ENCODE peak calls at places on chromosomes 4 and X, in six cellular contexts. H is trophoblast cell, V is H1, G is mesenchymal stem cell, X is H9, J is neuronal stem cell. W is an unnamed sample.

GRCh38 chrX:54633641-54634040 is 103.6 kb downstream of the GNL3L start:
- DNase-seq in H (peak; percentile 32), V (no peak), G (peak; percentile 1), X (peak; percentile 59), J (no peak), W (peak; percentile 28)

GRCh38 chrX:13092455-13092941 is 48.1 kb upstream of the FAM9C start:
- DNase-seq in H (peak; percentile 47), V (no peak), G (no peak), X (no peak), J (no peak), W (no peak)

GRCh38 chr4:162969194-162969593 is 197.5 kb downstream of the NAF1 start:
- DNase-seq in H (no peak), V (no peak), G (no peak), X (no peak), J (no peak), W (no peak)

GRCh38 chr4:128600996-128601857 is 208.3 kb upstream of the JADE1 start:
- DNase-seq in H (no peak), V (peak; percentile 44), G (peak; percentile 97), X (no peak), J (no peak), W (peak; percentile 97)

GRCh38 chr4:140219567-140219966 is 65.6 kb upstream of the MAML3 start:
- DNase-seq in H (no peak), V (no peak), G (no peak), X (no peak), J (no peak), W (no peak)

GRCh38 chrX:119495734-119496520 is 27.7 kb downstream of the SLC25A5 start:
- DNase-seq in H (peak; percentile 6), V (no peak), G (no peak), X (no peak), J (no peak), W (no peak)

GRCh38 chrX:31497086-31497485 is 425.2 kb upstream of the FTHL17 start:
- DNase-seq in H (no peak), V (no peak), G (peak; percentile 29), X (no peak), J (no peak), W (peak; percentile 48)

GRCh38 chr4:152652102-152652501 is 27.7 kb downstream of the TMEM154 start:
- DNase-seq in H (no peak), V (no peak), G (no peak), X (no peak), J (no peak), W (no peak)

GRCh38 chr4:23750125-23750524 is 139.7 kb downstream of the PPARGC1A start:
- DNase-seq in H (no peak), V (no peak), G (no peak), X (no peak), J (no peak), W (no peak)

GRCh38 chrX:724256-724655 is 93.7 kb downstream of the SHOX start:
- DNase-seq in H (no peak), V (no peak), G (no peak), X (no peak), J (no peak), W (no peak)

GRCh38 chrX:70092247-70092646 is 30.0 kb downstream of the OTUD6A start:
- DNase-seq in H (no peak), V (no peak), G (no peak), X (no peak), J (no peak), W (no peak)

GRCh38 chr4:53601251-53601764 is 10.0 kb upstream of the LNX1 start:
- DNase-seq in H (peak; percentile 31), V (peak; percentile 33), G (no peak), X (peak; percentile 79), J (no peak), W (no peak)

GRCh38 chr4:53932784-53933183 is 131.6 kb downstream of the CHIC2 start:
- DNase-seq in H (no peak), V (no peak), G (no peak), X (no peak), J (no peak), W (peak; percentile 99)

GRCh38 chrX:81489987-81490386 is 288.1 kb downstream of the SH3BGRL start:
- DNase-seq in H (no peak), V (no peak), G (no peak), X (no peak), J (no peak), W (no peak)

GRCh38 chr4:160864253-160864652 is 1299.5 kb downstream of the FSTL5 start:
- DNase-seq in H (no peak), V (no peak), G (no peak), X (no peak), J (no peak), W (no peak)

GRCh38 chr4:825969-826330 is at the start of gene CPLX1:
- DNase-seq in H (no peak), V (no peak), G (peak; percentile 24), X (no peak), J (no peak), W (no peak)

GRCh38 chr4:108172231-108172779 is 3.6 kb upstream of the LEF1 start:
- DNase-seq in H (no peak), V (no peak), G (peak; percentile 60), X (peak; percentile 44), J (peak; percentile 54), W (no peak)

GRCh38 chr4:48343531-48343930 is 2.2 kb downstream of the SLAIN2 start:
- DNase-seq in H (no peak), V (no peak), G (peak; percentile 44), X (no peak), J (no peak), W (peak; percentile 22)

GRCh38 chrX:15946783-15947550 is 92.4 kb upstream of the AP1S2 start:
- DNase-seq in H (no peak), V (no peak), G (peak; percentile 83), X (no peak), J (no peak), W (peak; percentile 86)

GRCh38 chr4:102781570-102781969 is 20.8 kb upstream of the MANBA start:
- DNase-seq in H (no peak), V (no peak), G (no peak), X (no peak), J (no peak), W (no peak)

GRCh38 chr4:102778720-102779119 is 18.0 kb upstream of the MANBA start:
- DNase-seq in H (no peak), V (no peak), G (no peak), X (no peak), J (no peak), W (no peak)

GRCh38 chr4:102780476-102781144 is 19.8 kb upstream of the MANBA start:
- DNase-seq in H (no peak), V (no peak), G (peak; percentile 32), X (no peak), J (no peak), W (peak; percentile 62)

GRCh38 chr4:102783006-102783405 is 22.2 kb upstream of the MANBA start:
- DNase-seq in H (no peak), V (no peak), G (no peak), X (no peak), J (no peak), W (peak; percentile 24)

GRCh38 chr4:102779204-102779603 is 18.4 kb upstream of the MANBA start:
- DNase-seq in H (no peak), V (no peak), G (no peak), X (no peak), J (no peak), W (no peak)
- H4K91ac ChIP-seq in H (no peak overlapping the region), V (no peak overlapping the region), G (no peak overlapping the region), X (no peak overlapping the region), J (no peak overlapping the region), W (no peak overlapping the region)

GRCh38 chr4:89256203-89256800 is 51.3 kb downstream of the GPRIN3 start:
- DNase-seq in H (no peak), V (no peak), G (no peak), X (no peak), J (no peak), W (no peak)

GRCh38 chr4:89254847-89255246 is 52.8 kb downstream of the GPRIN3 start:
- DNase-seq in H (peak; percentile 18), V (no peak), G (peak; percentile 28), X (peak; percentile 45), J (no peak), W (peak; percentile 7)

GRCh38 chr4:89258506-89258905 is 49.1 kb downstream of the GPRIN3 start:
- DNase-seq in H (no peak), V (no peak), G (no peak), X (no peak), J (no peak), W (no peak)

GRCh38 chr4:89259435-89260028 is 48.1 kb downstream of the GPRIN3 start:
- DNase-seq in H (no peak), V (no peak), G (no peak), X (no peak), J (no peak), W (no peak)

DNA sequence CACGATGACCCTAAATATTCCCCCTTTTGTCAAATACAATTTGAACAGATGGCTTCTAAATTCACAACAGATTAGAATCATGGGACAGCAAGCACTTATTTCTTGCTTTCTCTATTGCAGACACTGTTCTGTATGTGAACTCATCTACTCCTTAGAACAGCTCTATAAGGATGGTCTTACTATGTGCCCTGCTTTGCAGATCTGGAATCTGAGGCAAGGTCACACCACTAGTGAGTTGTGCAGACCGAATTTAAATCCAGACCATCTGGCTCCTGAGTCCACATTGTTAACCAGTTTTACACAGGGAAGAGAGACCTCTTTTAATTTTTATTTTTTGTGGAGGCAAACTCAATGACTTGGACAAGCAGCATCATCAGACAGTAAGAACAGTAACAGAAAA is 50.2 kb downstream of the GPRIN3 start:
- DNase-seq in H (no peak), V (no peak), G (no peak), X (no peak), J (no peak), W (no peak)
- H4K91ac ChIP-seq in H (no peak overlapping the region), V (no peak overlapping the region), G (no peak overlapping the region), X (no peak overlapping the region), J (no peak overlapping the region), W (no peak overlapping the region)

GRCh38 chr4:139036885-139037284 is 21.3 kb downstream of the NOCT start:
- DNase-seq in H (no peak), V (no peak), G (no peak), X (no peak), J (no peak), W (no peak)

GRCh38 chr4:139039044-139039443 is 23.5 kb downstream of the NOCT start:
- DNase-seq in H (no peak), V (no peak), G (no peak), X (no peak), J (no peak), W (no peak)

GRCh38 chr4:139030614-139031235 is 15.1 kb downstream of the NOCT start:
- DNase-seq in H (peak; percentile 67), V (peak; percentile 43), G (peak; percentile 84), X (peak; percentile 77), J (peak; percentile 79), W (peak; percentile 83)

GRCh38 chr4:139035650-139036049 is 20.1 kb downstream of the NOCT start:
- DNase-seq in H (no peak), V (no peak), G (no peak), X (no peak), J (no peak), W (no peak)
- H4K91ac ChIP-seq in H (no peak overlapping the region), V (no peak overlapping the region), G (no peak overlapping the region), X (no peak overlapping the region), J (no peak overlapping the region), W (no peak overlapping the region)

DNA sequence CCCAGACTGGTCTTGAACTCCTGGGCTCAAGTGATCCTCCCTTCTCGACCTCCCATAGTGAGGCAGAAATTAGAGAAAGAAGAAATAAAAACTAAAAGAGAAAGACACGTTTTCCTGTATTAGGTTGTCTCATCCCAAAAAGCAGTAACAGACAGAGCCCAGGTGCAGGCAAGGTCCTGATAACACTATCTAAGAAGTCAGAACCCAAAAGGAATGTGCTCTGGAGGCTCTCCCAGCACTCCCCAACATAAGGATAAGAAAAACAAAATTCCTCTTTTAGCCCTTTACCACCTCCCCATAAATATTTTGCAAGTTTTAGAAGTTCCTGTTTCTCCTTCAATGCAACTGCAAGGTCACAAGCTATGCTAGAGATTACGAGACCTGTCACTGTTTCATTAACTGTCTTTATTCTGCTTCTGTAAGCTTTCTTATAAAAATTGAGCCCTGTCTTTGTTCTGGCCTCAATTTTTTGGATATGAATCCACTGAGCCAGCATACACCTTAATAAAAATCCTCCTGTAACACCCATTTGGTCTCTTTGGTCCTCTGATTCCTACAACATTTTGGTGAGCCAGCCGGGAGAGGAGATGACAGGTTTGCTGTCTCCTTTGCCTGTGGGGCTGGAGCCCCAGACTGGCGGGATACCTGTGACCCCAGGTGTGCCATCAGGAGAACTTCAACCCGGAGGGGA is 25.9 kb downstream of the LIAS start:
- DNase-seq in H (no peak), V (no peak), G (no peak), X (no peak), J (no peak), W (no peak)
- H4K91ac ChIP-seq in H (no peak overlapping the region), V (no peak overlapping the region), G (no peak overlapping the region), X (no peak overlapping the region), J (no peak overlapping the region), W (no peak overlapping the region)

W was measured in IMR-90.